ENCODE peak calls at places on chromosomes 4 and X, in five cellular contexts. One of them, this sample, is unnamed.

GRCh38 chr4:7327341-7327885 is 107.3 kb downstream of the PSAPL1 start:
- ATAC-seq in GM12878: no peak
- ATAC-seq in SK-N-SH treated with all-trans-retinoic acid at 6 μM for 48 hours: no peak
- ATAC-seq in HepG2: no peak
- ATAC-seq in upper lobe of left lung: no peak
- ATAC-seq in this sample: no peak

GRCh38 chrX:120718969-120719368 is 89.1 kb upstream of the C1GALT1C1 start:
- ATAC-seq in GM12878: no peak
- ATAC-seq in SK-N-SH treated with all-trans-retinoic acid at 6 μM for 48 hours: no peak
- ATAC-seq in HepG2: no peak
- ATAC-seq in upper lobe of left lung: no peak
- ATAC-seq in this sample: no peak

GRCh38 chrX:112789931-112790330 is 50.7 kb downstream of the AMOT start:
- ATAC-seq in GM12878: no peak
- ATAC-seq in SK-N-SH treated with all-trans-retinoic acid at 6 μM for 48 hours: no peak
- ATAC-seq in HepG2: peak; percentile 98
- ATAC-seq in upper lobe of left lung: no peak
- ATAC-seq in this sample: no peak

GRCh38 chr4:48629458-48629857 is 139.4 kb downstream of the ZAR1 start:
- ATAC-seq in GM12878: no peak
- ATAC-seq in SK-N-SH treated with all-trans-retinoic acid at 6 μM for 48 hours: no peak
- ATAC-seq in HepG2: no peak
- ATAC-seq in upper lobe of left lung: no peak
- ATAC-seq in this sample: no peak

GRCh38 chr4:107734120-107734519 is 14.1 kb upstream of the PAPSS1 start:
- ATAC-seq in GM12878: peak; percentile 61
- ATAC-seq in SK-N-SH treated with all-trans-retinoic acid at 6 μM for 48 hours: peak; percentile 66
- ATAC-seq in HepG2: peak; percentile 32
- ATAC-seq in upper lobe of left lung: no peak
- ATAC-seq in this sample: no peak

GRCh38 chr4:157739237-157739636 is 433.6 kb downstream of the GASK1B start:
- ATAC-seq in GM12878: no peak
- ATAC-seq in SK-N-SH treated with all-trans-retinoic acid at 6 μM for 48 hours: peak; percentile 50
- ATAC-seq in HepG2: no peak
- ATAC-seq in upper lobe of left lung: no peak
- ATAC-seq in this sample: no peak

GRCh38 chr4:140641105-140641555 is 72.4 kb upstream of the UCP1 start:
- ATAC-seq in GM12878: no peak
- ATAC-seq in SK-N-SH treated with all-trans-retinoic acid at 6 μM for 48 hours: no peak
- ATAC-seq in HepG2: peak; percentile 70
- ATAC-seq in upper lobe of left lung: no peak
- ATAC-seq in this sample: no peak

GRCh38 chr4:3270141-3270611 is 21.2 kb downstream of the MSANTD1 start:
- ATAC-seq in GM12878: no peak
- ATAC-seq in SK-N-SH treated with all-trans-retinoic acid at 6 μM for 48 hours: peak; percentile 33
- ATAC-seq in HepG2: peak; percentile 56
- ATAC-seq in upper lobe of left lung: no peak
- ATAC-seq in this sample: no peak

GRCh38 chrX:41707218-41707617 is 16.8 kb upstream of the GPR82 start:
- ATAC-seq in GM12878: peak; percentile 26
- ATAC-seq in SK-N-SH treated with all-trans-retinoic acid at 6 μM for 48 hours: no peak
- ATAC-seq in HepG2: no peak
- ATAC-seq in upper lobe of left lung: no peak
- ATAC-seq in this sample: no peak

GRCh38 chrX:12890467-12890866 is 16.0 kb upstream of the TLR8 start:
- ATAC-seq in GM12878: peak; percentile 77
- ATAC-seq in SK-N-SH treated with all-trans-retinoic acid at 6 μM for 48 hours: no peak
- ATAC-seq in HepG2: no peak
- ATAC-seq in upper lobe of left lung: no peak
- ATAC-seq in this sample: no peak

GRCh38 chr4:25878676-25879075 is 15.9 kb upstream of the SEL1L3 start:
- ATAC-seq in GM12878: no peak
- ATAC-seq in SK-N-SH treated with all-trans-retinoic acid at 6 μM for 48 hours: no peak
- ATAC-seq in HepG2: no peak
- ATAC-seq in upper lobe of left lung: no peak
- ATAC-seq in this sample: no peak

GRCh38 chr4:76147454-76148141 is 599 bp downstream of the NUP54 start:
- ATAC-seq in GM12878: peak; percentile 83
- ATAC-seq in SK-N-SH treated with all-trans-retinoic acid at 6 μM for 48 hours: peak; percentile 92
- ATAC-seq in HepG2: peak; percentile 95
- ATAC-seq in upper lobe of left lung: peak; percentile 91
- ATAC-seq in this sample: peak; percentile 76

GRCh38 chr4:47852121-47852520 is 14.3 kb upstream of the CORIN start:
- ATAC-seq in GM12878: no peak
- ATAC-seq in SK-N-SH treated with all-trans-retinoic acid at 6 μM for 48 hours: no peak
- ATAC-seq in HepG2: no peak
- ATAC-seq in upper lobe of left lung: no peak
- ATAC-seq in this sample: no peak

GRCh38 chr4:100539706-100540105 is 21.9 kb upstream of the EMCN start:
- ATAC-seq in GM12878: no peak
- ATAC-seq in SK-N-SH treated with all-trans-retinoic acid at 6 μM for 48 hours: no peak
- ATAC-seq in HepG2: no peak
- ATAC-seq in upper lobe of left lung: no peak
- ATAC-seq in this sample: no peak

GRCh38 chr4:68283095-68283494 is 37.6 kb upstream of the TMPRSS11B start:
- ATAC-seq in GM12878: no peak
- ATAC-seq in SK-N-SH treated with all-trans-retinoic acid at 6 μM for 48 hours: no peak
- ATAC-seq in HepG2: no peak
- ATAC-seq in upper lobe of left lung: no peak
- ATAC-seq in this sample: no peak

GRCh38 chr4:142378179-142378578 is 467.9 kb downstream of the INPP4B start:
- ATAC-seq in GM12878: peak; percentile 19
- ATAC-seq in SK-N-SH treated with all-trans-retinoic acid at 6 μM for 48 hours: no peak
- ATAC-seq in HepG2: no peak
- ATAC-seq in upper lobe of left lung: no peak
- ATAC-seq in this sample: no peak

GRCh38 chr4:148007303-148007702 is 275.4 kb downstream of the ARHGAP10 start:
- ATAC-seq in GM12878: no peak
- ATAC-seq in SK-N-SH treated with all-trans-retinoic acid at 6 μM for 48 hours: peak; percentile 98
- ATAC-seq in HepG2: no peak
- ATAC-seq in upper lobe of left lung: peak; percentile 84
- ATAC-seq in this sample: peak; percentile 99

GRCh38 chr4:189600598-189601435 is 339.9 kb upstream of the FRG1 start:
- ATAC-seq in GM12878: no peak
- ATAC-seq in SK-N-SH treated with all-trans-retinoic acid at 6 μM for 48 hours: no peak
- ATAC-seq in HepG2: no peak
- ATAC-seq in upper lobe of left lung: no peak
- ATAC-seq in this sample: no peak

GRCh38 chr4:119490335-119490734 is 138.3 kb downstream of the PDE5A start:
- ATAC-seq in GM12878: peak; percentile 73
- ATAC-seq in SK-N-SH treated with all-trans-retinoic acid at 6 μM for 48 hours: peak; percentile 78
- ATAC-seq in HepG2: peak; percentile 84
- ATAC-seq in upper lobe of left lung: no peak
- ATAC-seq in this sample: no peak

GRCh38 chr4:13656569-13656988 is 29.1 kb upstream of the BOD1L1 start:
- ATAC-seq in GM12878: peak; percentile 20
- ATAC-seq in SK-N-SH treated with all-trans-retinoic acid at 6 μM for 48 hours: peak; percentile 43
- ATAC-seq in HepG2: no peak
- ATAC-seq in upper lobe of left lung: peak; percentile 72
- ATAC-seq in this sample: peak; percentile 56

GRCh38 chr4:7960017-7960789 is 20.5 kb upstream of the AFAP1 start:
- ATAC-seq in GM12878: no peak
- ATAC-seq in SK-N-SH treated with all-trans-retinoic acid at 6 μM for 48 hours: peak; percentile 81
- ATAC-seq in HepG2: no peak
- ATAC-seq in upper lobe of left lung: peak; percentile 31
- ATAC-seq in this sample: peak; percentile 65

GRCh38 chrX:130120321-130120731 is 10.0 kb upstream of the ELF4 start:
- ATAC-seq in GM12878: peak; percentile 67
- ATAC-seq in SK-N-SH treated with all-trans-retinoic acid at 6 μM for 48 hours: no peak
- ATAC-seq in HepG2: peak; percentile 67
- ATAC-seq in upper lobe of left lung: peak; percentile 28
- ATAC-seq in this sample: no peak

GRCh38 chr4:185775792-185776555 is 36.0 kb downstream of the SORBS2 start:
- ATAC-seq in GM12878: no peak
- ATAC-seq in SK-N-SH treated with all-trans-retinoic acid at 6 μM for 48 hours: no peak
- ATAC-seq in HepG2: no peak
- ATAC-seq in upper lobe of left lung: no peak
- ATAC-seq in this sample: no peak

GRCh38 chr4:8855781-8856245 is 15.8 kb downstream of the HMX1 start:
- ATAC-seq in GM12878: no peak
- ATAC-seq in SK-N-SH treated with all-trans-retinoic acid at 6 μM for 48 hours: no peak
- ATAC-seq in HepG2: peak; percentile 55
- ATAC-seq in upper lobe of left lung: no peak
- ATAC-seq in this sample: no peak

GRCh38 chrX:78111140-78111931 is 7.3 kb downstream of the PGK1 start:
- ATAC-seq in GM12878: no peak
- ATAC-seq in SK-N-SH treated with all-trans-retinoic acid at 6 μM for 48 hours: no peak
- ATAC-seq in HepG2: peak; percentile 34
- ATAC-seq in upper lobe of left lung: no peak
- ATAC-seq in this sample: no peak

GRCh38 chrX:7132335-7133035 is 15.0 kb upstream of the STS start:
- ATAC-seq in GM12878: peak; percentile 93
- ATAC-seq in SK-N-SH treated with all-trans-retinoic acid at 6 μM for 48 hours: peak; percentile 93
- ATAC-seq in HepG2: peak; percentile 94
- ATAC-seq in upper lobe of left lung: peak; percentile 81
- ATAC-seq in this sample: peak; percentile 99

GRCh38 chr4:4339504-4340085 is 47.3 kb upstream of the NSG1 start:
- ATAC-seq in GM12878: no peak
- ATAC-seq in SK-N-SH treated with all-trans-retinoic acid at 6 μM for 48 hours: no peak
- ATAC-seq in HepG2: no peak
- ATAC-seq in upper lobe of left lung: peak; percentile 31
- ATAC-seq in this sample: no peak

GRCh38 chr4:3481113-3481531 is 18.0 kb downstream of the DOK7 start:
- ATAC-seq in GM12878: no peak
- ATAC-seq in SK-N-SH treated with all-trans-retinoic acid at 6 μM for 48 hours: no peak
- ATAC-seq in HepG2: no peak
- ATAC-seq in upper lobe of left lung: no peak
- ATAC-seq in this sample: no peak

GRCh38 chr4:84482564-84483563 is 16.2 kb downstream of the NKX6-1 start:
- ATAC-seq in GM12878: no peak
- ATAC-seq in SK-N-SH treated with all-trans-retinoic acid at 6 μM for 48 hours: peak; percentile 53
- ATAC-seq in HepG2: no peak
- ATAC-seq in upper lobe of left lung: peak; percentile 71
- ATAC-seq in this sample: peak; percentile 55

GRCh38 chr4:41541697-41542096 is 3.7 kb downstream of the LIMCH1 start:
- ATAC-seq in GM12878: no peak
- ATAC-seq in SK-N-SH treated with all-trans-retinoic acid at 6 μM for 48 hours: no peak
- ATAC-seq in HepG2: no peak
- ATAC-seq in upper lobe of left lung: peak; percentile 63
- ATAC-seq in this sample: no peak

GRCh38 chr4:148962539-148963290 is 520.5 kb upstream of the NR3C2 start:
- ATAC-seq in GM12878: no peak
- ATAC-seq in SK-N-SH treated with all-trans-retinoic acid at 6 μM for 48 hours: no peak
- ATAC-seq in HepG2: no peak
- ATAC-seq in upper lobe of left lung: no peak
- ATAC-seq in this sample: no peak

GRCh38 chr4:101258782-101259353 is 88.5 kb downstream of the PPP3CA start:
- ATAC-seq in GM12878: no peak
- ATAC-seq in SK-N-SH treated with all-trans-retinoic acid at 6 μM for 48 hours: no peak
- ATAC-seq in HepG2: no peak
- ATAC-seq in upper lobe of left lung: no peak
- ATAC-seq in this sample: no peak

GRCh38 chrX:23504895-23505294 is 162.4 kb upstream of the PRDX4 start:
- ATAC-seq in GM12878: no peak
- ATAC-seq in SK-N-SH treated with all-trans-retinoic acid at 6 μM for 48 hours: no peak
- ATAC-seq in HepG2: no peak
- ATAC-seq in upper lobe of left lung: no peak
- ATAC-seq in this sample: no peak

GRCh38 chrX:41703574-41704029 is 14.8 kb downstream of the GPR34 start:
- ATAC-seq in GM12878: peak; percentile 60
- ATAC-seq in SK-N-SH treated with all-trans-retinoic acid at 6 μM for 48 hours: no peak
- ATAC-seq in HepG2: no peak
- ATAC-seq in upper lobe of left lung: no peak
- ATAC-seq in this sample: no peak

This sample was measured in esophagus mucosa.